ENCODE peak calls at places on chromosomes 5 and 9, in eight cellular contexts. W is uterus; D is fibroblast of lung; F is CD8-positive, alpha-beta memory T cell; O is transverse colon; P is esophagus squamous epithelium; M is A549; I is stomach. S is an unnamed sample.
A peak's percentile ranks its signal among the peaks of the same experiment; 100 is the strongest.

GRCh38 chr9:123120131-123120530 is 86.7 kb downstream of the GPR21 start:
- DNase-seq in W (no peak), D (no peak), F (no peak), O (no peak), P (no peak), M (no peak), I (no peak), S (no peak)

GRCh38 chr5:154312571-154312970 is 122.0 kb downstream of the GALNT10 start:
- DNase-seq in W (no peak), D (peak; percentile 24), F (no peak), O (no peak), P (no peak), M (peak; percentile 21), I (no peak), S (no peak)

GRCh38 chr5:132134384-132134783 is 60.8 kb downstream of the CSF2 start:
- DNase-seq in W (no peak), D (peak; percentile 20), F (no peak), O (no peak), P (no peak), M (peak; percentile 24), I (no peak), S (peak; percentile 8)

GRCh38 chr9:111914749-111915424 is 18.3 kb downstream of the UGCG start:
- DNase-seq in W (no peak), D (peak; percentile 67), F (no peak), O (no peak), P (no peak), M (no peak), I (no peak), S (no peak)

GRCh38 chr9:91001146-91001611 is 199.6 kb downstream of the SYK start:
- DNase-seq in W (no peak), D (peak; percentile 61), F (no peak), O (no peak), P (no peak), M (peak; percentile 70), I (peak; percentile 39), S (peak; percentile 85)

GRCh38 chr5:173973614-173973969 is 15.4 kb upstream of the C5orf47 start:
- DNase-seq in W (no peak), D (no peak), F (no peak), O (peak; percentile 31), P (no peak), M (no peak), I (peak; percentile 48), S (no peak)

GRCh38 chr9:3804148-3804547 is 278.3 kb upstream of the RFX3 start:
- DNase-seq in W (no peak), D (peak; percentile 44), F (no peak), O (no peak), P (no peak), M (no peak), I (no peak), S (no peak)

GRCh38 chr5:31346896-31347557 is 153.5 kb downstream of the CDH6 start:
- DNase-seq in W (no peak), D (no peak), F (no peak), O (no peak), P (no peak), M (no peak), I (no peak), S (no peak)

GRCh38 chr9:19689324-19690087 is 99.3 kb downstream of the SLC24A2 start:
- DNase-seq in W (no peak), D (peak; percentile 2), F (no peak), O (no peak), P (no peak), M (no peak), I (no peak), S (no peak)

GRCh38 chr9:88502552-88503034 is 32.4 kb upstream of the NXNL2 start:
- DNase-seq in W (no peak), D (no peak), F (no peak), O (no peak), P (no peak), M (no peak), I (no peak), S (no peak)

GRCh38 chr5:124102491-124102890 is 590.5 kb downstream of the CSNK1G3 start:
- DNase-seq in W (no peak), D (peak; percentile 91), F (no peak), O (no peak), P (no peak), M (no peak), I (no peak), S (no peak)

GRCh38 chr5:178463321-178464155 is 126.7 kb downstream of the COL23A1 start:
- DNase-seq in W (no peak), D (no peak), F (no peak), O (no peak), P (no peak), M (no peak), I (peak; percentile 18), S (no peak)

GRCh38 chr5:115069087-115069968 is 100.4 kb downstream of the TRIM36 start:
- DNase-seq in W (no peak), D (peak; percentile 58), F (no peak), O (peak; percentile 8), P (no peak), M (peak; percentile 60), I (peak; percentile 26), S (peak; percentile 51)

DNA sequence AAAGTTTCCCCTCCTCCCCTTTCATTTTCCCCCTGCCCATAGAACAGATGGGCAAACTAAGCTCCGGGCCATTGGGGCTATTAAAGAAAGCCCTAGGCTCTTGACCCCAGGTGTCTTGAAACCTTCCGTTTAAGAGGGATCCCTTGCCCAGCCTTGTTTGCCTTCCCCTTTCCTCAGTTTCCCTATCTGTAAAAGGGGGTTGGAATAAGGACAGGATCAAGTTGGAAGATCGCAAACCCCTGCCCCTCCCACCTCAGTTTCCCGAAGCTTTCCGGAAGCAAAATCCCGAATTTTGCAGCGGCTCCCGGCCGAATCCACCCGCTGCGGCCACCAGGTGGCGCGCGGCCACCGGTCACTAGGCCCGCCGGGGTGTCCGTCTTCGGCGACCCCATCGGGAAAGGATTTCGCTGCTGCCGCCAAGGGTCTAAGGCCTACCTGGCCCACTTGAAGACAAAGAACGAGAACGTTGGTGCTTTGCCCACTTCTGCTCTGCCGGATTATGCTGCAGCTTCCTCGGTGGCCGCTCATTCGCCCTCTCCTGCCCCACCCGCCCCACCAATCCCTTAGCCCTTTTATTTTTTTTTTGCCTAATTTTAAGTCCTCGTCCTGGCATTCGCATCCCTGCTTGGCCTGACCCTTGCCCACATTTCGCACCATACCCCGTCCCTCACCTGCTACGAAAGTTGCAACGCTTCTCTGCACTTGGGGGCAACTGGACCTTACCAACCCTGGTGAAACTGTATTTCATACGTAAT is 933 bp upstream of the NR6A1 start:
- DNase-seq in W (peak; percentile 63), D (peak; percentile 72), F (peak; percentile 26), O (peak; percentile 75), P (no peak), M (peak; percentile 80), I (peak; percentile 70), S (peak; percentile 63)
- H3K4me3 ChIP-seq in W (peak overlapping the region; percentile 85), D (peak overlapping the region; percentile 73), F (peak overlapping the region; percentile 83), O (peak overlapping the region; percentile 53), P (peak overlapping the region; percentile 81), M (peak overlapping the region; percentile 94), I (peak overlapping the region; percentile 83), S (peak overlapping the region; percentile 71)

DNA sequence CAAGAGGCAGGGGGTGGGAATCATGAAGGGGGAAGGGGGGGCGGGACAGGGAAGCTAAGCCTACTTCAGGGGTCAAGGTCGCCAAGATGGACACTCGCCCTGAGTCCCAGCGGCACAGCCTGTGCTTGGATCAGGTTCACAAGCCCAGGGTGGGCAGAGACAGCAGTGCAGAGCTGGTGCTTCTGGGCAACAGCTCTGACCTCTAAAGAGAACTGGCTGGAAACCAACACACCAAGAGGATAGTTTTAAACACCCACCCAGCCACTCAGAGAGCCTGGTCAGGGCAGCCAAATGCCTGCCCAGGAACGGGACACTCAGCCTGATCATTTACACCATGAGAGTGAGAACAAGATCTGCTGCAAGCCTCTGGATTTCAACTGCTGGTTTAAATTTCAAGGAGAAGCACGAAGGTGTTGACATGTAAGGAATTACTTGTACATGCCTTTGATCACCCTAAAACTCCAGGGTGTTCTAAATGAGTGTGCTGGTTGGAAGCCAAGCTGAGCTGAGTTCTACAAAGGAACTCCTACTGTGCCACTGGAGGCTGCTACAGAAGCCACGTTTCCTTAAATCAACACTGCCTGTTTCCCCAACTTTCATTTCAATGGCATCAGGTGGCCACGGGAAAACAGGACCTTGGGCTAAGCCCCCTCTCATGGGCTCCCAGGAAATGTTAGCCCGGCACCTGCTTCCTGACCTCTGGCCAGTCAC is 91.5 kb downstream of the TTLL11 start:
- DNase-seq in W (no peak), D (no peak), F (no peak), O (no peak), P (no peak), M (peak; percentile 30), I (no peak), S (no peak)
- H3K4me3 ChIP-seq in W (no peak overlapping the region), D (no peak overlapping the region), F (no peak overlapping the region), O (no peak overlapping the region), P (no peak overlapping the region), M (no peak overlapping the region), I (no peak overlapping the region), S (no peak overlapping the region)

GRCh38 chr5:176809544-176810083 is 745 bp upstream of the UNC5A start:
- DNase-seq in W (no peak), D (no peak), F (peak; percentile 7), O (no peak), P (no peak), M (no peak), I (no peak), S (no peak)

GRCh38 chr5:176812269-176813259 is 2.2 kb downstream of the UNC5A start:
- DNase-seq in W (no peak), D (no peak), F (no peak), O (no peak), P (no peak), M (peak; percentile 49), I (no peak), S (no peak)

GRCh38 chr5:176813587-176814312 is 3.4 kb downstream of the UNC5A start:
- DNase-seq in W (no peak), D (no peak), F (no peak), O (no peak), P (no peak), M (no peak), I (no peak), S (no peak)

GRCh38 chr5:176810084-176810597 is at the start of gene UNC5A:
- DNase-seq in W (no peak), D (peak; percentile 20), F (peak; percentile 45), O (peak; percentile 18), P (no peak), M (peak; percentile 68), I (no peak), S (peak; percentile 63)

DNA sequence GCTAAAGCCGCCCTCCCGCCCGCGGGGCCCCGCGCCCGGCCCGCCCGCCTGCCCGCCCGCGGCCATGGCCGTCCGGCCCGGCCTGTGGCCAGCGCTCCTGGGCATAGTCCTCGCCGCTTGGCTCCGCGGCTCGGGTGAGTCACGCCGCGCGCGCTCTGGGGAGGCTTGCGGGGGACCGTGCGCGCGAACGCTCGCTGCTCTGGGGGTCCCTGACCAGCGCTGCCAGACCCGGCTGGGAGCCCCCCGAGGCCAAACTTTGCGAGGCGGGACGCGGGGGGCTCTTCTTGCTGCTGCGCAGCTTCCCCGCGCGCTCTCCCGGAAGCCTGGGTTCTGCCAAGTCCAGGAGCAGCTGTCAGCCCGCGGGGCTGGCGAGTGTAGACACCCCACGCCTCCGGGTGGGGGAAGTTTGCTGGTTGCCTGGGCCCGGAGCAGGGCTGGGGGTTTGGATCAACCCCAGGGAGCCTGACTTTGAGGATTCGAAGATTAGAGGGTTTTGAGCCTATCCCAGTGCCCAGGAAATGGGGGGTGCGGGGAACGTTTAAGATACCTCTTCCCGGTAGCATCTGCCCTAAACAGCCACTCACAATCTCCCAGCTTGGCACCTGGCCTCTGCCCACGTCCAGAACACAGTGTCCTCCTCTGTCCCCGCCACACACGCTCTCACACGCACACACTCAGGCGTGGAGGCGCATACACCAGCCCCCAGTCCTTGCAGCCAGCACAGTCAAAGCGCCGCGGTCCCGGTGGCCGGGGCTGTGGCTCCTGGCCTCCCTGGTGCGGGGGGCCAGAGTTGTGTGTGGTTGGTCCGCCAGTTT is 535 bp downstream of the UNC5A start:
- DNase-seq in W (no peak), D (peak; percentile 9), F (no peak), O (no peak), P (no peak), M (no peak), I (no peak), S (no peak)
- H3K4me3 ChIP-seq in W (no peak overlapping the region), D (peak overlapping the region; percentile 25), F (no peak overlapping the region), O (no peak overlapping the region), P (no peak overlapping the region), M (peak overlapping the region; percentile 56), I (peak overlapping the region; percentile 39), S (peak overlapping the region; percentile 62)

GRCh38 chr9:130040901-130041647 is 1.9 kb downstream of the FNBP1 start:
- DNase-seq in W (no peak), D (no peak), F (no peak), O (no peak), P (no peak), M (no peak), I (no peak), S (no peak)
- H3K4me3 ChIP-seq in W (peak overlapping the region; percentile 95), D (peak overlapping the region; percentile 90), F (peak overlapping the region; percentile 94), O (no peak overlapping the region), P (peak overlapping the region; percentile 85), M (no peak overlapping the region), I (peak overlapping the region; percentile 85), S (peak overlapping the region; percentile 86)